ENCODE peak calls at places on chromosomes 12 and 14, in eight cellular contexts. One of them, this sample, is unnamed.

GRCh38 chr12:92899388-92900001 is 29.6 kb downstream of the EEA1 start:
- DNase-seq in GM13976: no peak
- DNase-seq in C1 segment of cervical spinal cord: peak; percentile 9
- DNase-seq in GM13977: no peak
- DNase-seq in HFFc6: peak; percentile 98
- DNase-seq in fibroblast of lung: peak; percentile 98
- DNase-seq in suprapubic skin: peak; percentile 90
- DNase-seq in HTR-8/SVneo: peak; percentile 85
- DNase-seq in this sample: peak; percentile 94

GRCh38 chr12:101165319-101165718 is 44.7 kb downstream of the SLC5A8 start:
- DNase-seq in GM13976: no peak
- DNase-seq in C1 segment of cervical spinal cord: no peak
- DNase-seq in GM13977: no peak
- DNase-seq in HFFc6: no peak
- DNase-seq in fibroblast of lung: no peak
- DNase-seq in suprapubic skin: no peak
- DNase-seq in HTR-8/SVneo: no peak
- DNase-seq in this sample: no peak

GRCh38 chr12:56487448-56488040 is 417 bp downstream of the GLS2 start:
- DNase-seq in GM13976: peak; percentile 51
- DNase-seq in C1 segment of cervical spinal cord: no peak
- DNase-seq in GM13977: peak; percentile 37
- DNase-seq in HFFc6: no peak
- DNase-seq in fibroblast of lung: no peak
- DNase-seq in suprapubic skin: peak; percentile 80
- DNase-seq in HTR-8/SVneo: no peak
- DNase-seq in this sample: no peak

GRCh38 chr12:54195736-54196347 is 7.1 kb upstream of the SMUG1 start:
- DNase-seq in GM13976: no peak
- DNase-seq in C1 segment of cervical spinal cord: no peak
- DNase-seq in GM13977: no peak
- DNase-seq in HFFc6: peak; percentile 15
- DNase-seq in fibroblast of lung: peak; percentile 65
- DNase-seq in suprapubic skin: no peak
- DNase-seq in HTR-8/SVneo: peak; percentile 71
- DNase-seq in this sample: peak; percentile 87

GRCh38 chr12:11133816-11134215 is 628 bp downstream of the TAS2R30 start:
- DNase-seq in GM13976: no peak
- DNase-seq in C1 segment of cervical spinal cord: no peak
- DNase-seq in GM13977: no peak
- DNase-seq in HFFc6: no peak
- DNase-seq in fibroblast of lung: no peak
- DNase-seq in suprapubic skin: no peak
- DNase-seq in HTR-8/SVneo: no peak
- DNase-seq in this sample: no peak

GRCh38 chr14:93006484-93007128 is 83.7 kb downstream of the CHGA start:
- DNase-seq in GM13976: no peak
- DNase-seq in C1 segment of cervical spinal cord: no peak
- DNase-seq in GM13977: no peak
- DNase-seq in HFFc6: no peak
- DNase-seq in fibroblast of lung: no peak
- DNase-seq in suprapubic skin: no peak
- DNase-seq in HTR-8/SVneo: no peak
- DNase-seq in this sample: no peak

GRCh38 chr12:123723765-123724164 is 11.6 kb downstream of the ATP6V0A2 start:
- DNase-seq in GM13976: peak; percentile 37
- DNase-seq in C1 segment of cervical spinal cord: no peak
- DNase-seq in GM13977: peak; percentile 34
- DNase-seq in HFFc6: no peak
- DNase-seq in fibroblast of lung: no peak
- DNase-seq in suprapubic skin: no peak
- DNase-seq in HTR-8/SVneo: no peak
- DNase-seq in this sample: no peak

GRCh38 chr12:38664661-38665269 is 240.6 kb downstream of the CPNE8 start:
- DNase-seq in GM13976: peak; percentile 5
- DNase-seq in C1 segment of cervical spinal cord: no peak
- DNase-seq in GM13977: no peak
- DNase-seq in HFFc6: no peak
- DNase-seq in fibroblast of lung: no peak
- DNase-seq in suprapubic skin: no peak
- DNase-seq in HTR-8/SVneo: no peak
- DNase-seq in this sample: no peak

GRCh38 chr14:23548351-23549318 is 2.9 kb downstream of the ZFHX2 start:
- DNase-seq in GM13976: no peak
- DNase-seq in C1 segment of cervical spinal cord: no peak
- DNase-seq in GM13977: no peak
- DNase-seq in HFFc6: peak; percentile 45
- DNase-seq in fibroblast of lung: peak; percentile 34
- DNase-seq in suprapubic skin: no peak
- DNase-seq in HTR-8/SVneo: no peak
- DNase-seq in this sample: no peak

GRCh38 chr12:82757059-82757458 is 70.4 kb downstream of the TMTC2 start:
- DNase-seq in GM13976: no peak
- DNase-seq in C1 segment of cervical spinal cord: no peak
- DNase-seq in GM13977: no peak
- DNase-seq in HFFc6: no peak
- DNase-seq in fibroblast of lung: no peak
- DNase-seq in suprapubic skin: no peak
- DNase-seq in HTR-8/SVneo: no peak
- DNase-seq in this sample: no peak

GRCh38 chr14:91065266-91065665 is 4.8 kb upstream of the RPS6KA5 start:
- DNase-seq in GM13976: no peak
- DNase-seq in C1 segment of cervical spinal cord: no peak
- DNase-seq in GM13977: no peak
- DNase-seq in HFFc6: no peak
- DNase-seq in fibroblast of lung: no peak
- DNase-seq in suprapubic skin: no peak
- DNase-seq in HTR-8/SVneo: no peak
- DNase-seq in this sample: no peak

GRCh38 chr12:104535383-104535782 is 78.6 kb downstream of the CHST11 start:
- DNase-seq in GM13976: no peak
- DNase-seq in C1 segment of cervical spinal cord: no peak
- DNase-seq in GM13977: no peak
- DNase-seq in HFFc6: no peak
- DNase-seq in fibroblast of lung: no peak
- DNase-seq in suprapubic skin: no peak
- DNase-seq in HTR-8/SVneo: no peak
- DNase-seq in this sample: no peak

This sample was measured in posterior vena cava.